ENCODE peak calls at places on chromosome 13, in five cellular contexts. One of them, this sample, is unnamed.

GRCh38 chr13:89862691-89863036 is 1484.8 kb upstream of the MIR17HG start:
- DNase-seq in NCI-H748 treated with DMSO at 0.1 percent for 48 hours: no peak
- DNase-seq in head of caudate nucleus: no peak
- DNase-seq in left ventricle myocardium superior: no peak
- DNase-seq in activated CD8-positive, alpha-beta memory T cell treated with anti-CD3 and anti-CD28 coated beads for 4 hours: no peak
- DNase-seq in this sample: no peak

GRCh38 chr13:39407138-39407537 is 195.9 kb downstream of the LHFPL6 start:
- DNase-seq in NCI-H748 treated with DMSO at 0.1 percent for 48 hours: no peak
- DNase-seq in head of caudate nucleus: no peak
- DNase-seq in left ventricle myocardium superior: no peak
- DNase-seq in activated CD8-positive, alpha-beta memory T cell treated with anti-CD3 and anti-CD28 coated beads for 4 hours: no peak
- DNase-seq in this sample: no peak

GRCh38 chr13:113398963-113399754 is 35.2 kb upstream of the GRTP1 start:
- DNase-seq in NCI-H748 treated with DMSO at 0.1 percent for 48 hours: no peak
- DNase-seq in head of caudate nucleus: no peak
- DNase-seq in left ventricle myocardium superior: no peak
- DNase-seq in activated CD8-positive, alpha-beta memory T cell treated with anti-CD3 and anti-CD28 coated beads for 4 hours: no peak
- DNase-seq in this sample: no peak

GRCh38 chr13:20294497-20294896 is 62.4 kb upstream of the GJB6 start:
- DNase-seq in NCI-H748 treated with DMSO at 0.1 percent for 48 hours: no peak
- DNase-seq in head of caudate nucleus: no peak
- DNase-seq in left ventricle myocardium superior: no peak
- DNase-seq in activated CD8-positive, alpha-beta memory T cell treated with anti-CD3 and anti-CD28 coated beads for 4 hours: no peak
- DNase-seq in this sample: no peak

GRCh38 chr13:29503041-29503837 is 92.2 kb downstream of the SLC7A1 start:
- DNase-seq in NCI-H748 treated with DMSO at 0.1 percent for 48 hours: no peak
- DNase-seq in head of caudate nucleus: no peak
- DNase-seq in left ventricle myocardium superior: no peak
- DNase-seq in activated CD8-positive, alpha-beta memory T cell treated with anti-CD3 and anti-CD28 coated beads for 4 hours: no peak
- DNase-seq in this sample: no peak

GRCh38 chr13:110981379-110981778 is 66.5 kb upstream of the ANKRD10 start:
- DNase-seq in NCI-H748 treated with DMSO at 0.1 percent for 48 hours: no peak
- DNase-seq in head of caudate nucleus: no peak
- DNase-seq in left ventricle myocardium superior: no peak
- DNase-seq in activated CD8-positive, alpha-beta memory T cell treated with anti-CD3 and anti-CD28 coated beads for 4 hours: no peak
- DNase-seq in this sample: no peak

GRCh38 chr13:43848250-43848649 is 31.3 kb downstream of the CCDC122 start:
- DNase-seq in NCI-H748 treated with DMSO at 0.1 percent for 48 hours: no peak
- DNase-seq in head of caudate nucleus: no peak
- DNase-seq in left ventricle myocardium superior: no peak
- DNase-seq in activated CD8-positive, alpha-beta memory T cell treated with anti-CD3 and anti-CD28 coated beads for 4 hours: no peak
- DNase-seq in this sample: peak; percentile 57

GRCh38 chr13:51920786-51921185 is 59.0 kb downstream of the CCDC70 start:
- DNase-seq in NCI-H748 treated with DMSO at 0.1 percent for 48 hours: no peak
- DNase-seq in head of caudate nucleus: no peak
- DNase-seq in left ventricle myocardium superior: no peak
- DNase-seq in activated CD8-positive, alpha-beta memory T cell treated with anti-CD3 and anti-CD28 coated beads for 4 hours: no peak
- DNase-seq in this sample: no peak

GRCh38 chr13:23790591-23791170 is 98.5 kb downstream of the MIPEP start:
- DNase-seq in NCI-H748 treated with DMSO at 0.1 percent for 48 hours: no peak
- DNase-seq in head of caudate nucleus: no peak
- DNase-seq in left ventricle myocardium superior: no peak
- DNase-seq in activated CD8-positive, alpha-beta memory T cell treated with anti-CD3 and anti-CD28 coated beads for 4 hours: no peak
- DNase-seq in this sample: no peak

GRCh38 chr13:101155920-101156319 is 260.4 kb downstream of the NALCN start:
- DNase-seq in NCI-H748 treated with DMSO at 0.1 percent for 48 hours: no peak
- DNase-seq in head of caudate nucleus: no peak
- DNase-seq in left ventricle myocardium superior: no peak
- DNase-seq in activated CD8-positive, alpha-beta memory T cell treated with anti-CD3 and anti-CD28 coated beads for 4 hours: no peak
- DNase-seq in this sample: no peak

GRCh38 chr13:34914416-34914815 is 27.7 kb upstream of the NBEA start:
- DNase-seq in NCI-H748 treated with DMSO at 0.1 percent for 48 hours: no peak
- DNase-seq in head of caudate nucleus: no peak
- DNase-seq in left ventricle myocardium superior: no peak
- DNase-seq in activated CD8-positive, alpha-beta memory T cell treated with anti-CD3 and anti-CD28 coated beads for 4 hours: no peak
- DNase-seq in this sample: no peak

This sample was measured in HL-60.